ENCODE peak calls at places on chromosomes 6 and 20, in nine cellular contexts. One of them, this sample, is unnamed.

GRCh38 chr20:47981242-47981641 is 196.0 kb upstream of the SULF2 start:
- DNase-seq in heart left ventricle: no peak
- DNase-seq in neuronal stem cell: no peak
- DNase-seq in HepG2: no peak
- DNase-seq in OCI-LY7: no peak
- DNase-seq in CD4-positive, CD25-positive, alpha-beta regulatory T cell: no peak
- DNase-seq in CD4-positive, alpha-beta T cell: no peak
- DNase-seq in hepatocyte: no peak
- DNase-seq in fibroblast of lung: no peak
- DNase-seq in this sample: no peak

GRCh38 chr6:170074435-170074834 is 216.4 kb downstream of the DLL1 start:
- DNase-seq in heart left ventricle: no peak
- DNase-seq in neuronal stem cell: no peak
- DNase-seq in HepG2: no peak
- DNase-seq in OCI-LY7: no peak
- DNase-seq in CD4-positive, CD25-positive, alpha-beta regulatory T cell: no peak
- DNase-seq in CD4-positive, alpha-beta T cell: no peak
- DNase-seq in hepatocyte: no peak
- DNase-seq in fibroblast of lung: no peak
- DNase-seq in this sample: no peak

GRCh38 chr6:26520840-26521484 is 17.2 kb upstream of the HMGN4 start:
- DNase-seq in heart left ventricle: peak; percentile 94
- DNase-seq in neuronal stem cell: peak; percentile 90
- DNase-seq in HepG2: peak; percentile 82
- DNase-seq in OCI-LY7: peak; percentile 91
- DNase-seq in CD4-positive, CD25-positive, alpha-beta regulatory T cell: peak; percentile 87
- DNase-seq in CD4-positive, alpha-beta T cell: peak; percentile 81
- DNase-seq in hepatocyte: peak; percentile 93
- DNase-seq in fibroblast of lung: peak; percentile 80
- DNase-seq in this sample: peak; percentile 93

GRCh38 chr20:32975698-32976674 is 28.2 kb downstream of the SUN5 start:
- DNase-seq in heart left ventricle: peak; percentile 77
- DNase-seq in neuronal stem cell: no peak
- DNase-seq in HepG2: peak; percentile 89
- DNase-seq in OCI-LY7: no peak
- DNase-seq in CD4-positive, CD25-positive, alpha-beta regulatory T cell: no peak
- DNase-seq in CD4-positive, alpha-beta T cell: no peak
- DNase-seq in hepatocyte: no peak
- DNase-seq in fibroblast of lung: no peak
- DNase-seq in this sample: no peak

GRCh38 chr20:3352203-3352602 is 55.3 kb downstream of the DNAAF9 start:
- DNase-seq in heart left ventricle: no peak
- DNase-seq in neuronal stem cell: no peak
- DNase-seq in HepG2: no peak
- DNase-seq in OCI-LY7: no peak
- DNase-seq in CD4-positive, CD25-positive, alpha-beta regulatory T cell: no peak
- DNase-seq in CD4-positive, alpha-beta T cell: no peak
- DNase-seq in hepatocyte: no peak
- DNase-seq in fibroblast of lung: no peak
- DNase-seq in this sample: no peak

GRCh38 chr6:25706314-25707014 is 48.1 kb upstream of the SLC17A4 start:
- DNase-seq in heart left ventricle: peak; percentile 38
- DNase-seq in neuronal stem cell: no peak
- DNase-seq in HepG2: peak; percentile 35
- DNase-seq in OCI-LY7: no peak
- DNase-seq in CD4-positive, CD25-positive, alpha-beta regulatory T cell: no peak
- DNase-seq in CD4-positive, alpha-beta T cell: no peak
- DNase-seq in hepatocyte: peak; percentile 53
- DNase-seq in fibroblast of lung: no peak
- DNase-seq in this sample: peak; percentile 71

GRCh38 chr6:159819932-159820640 is 20.0 kb downstream of the PNLDC1 start:
- DNase-seq in heart left ventricle: no peak
- DNase-seq in neuronal stem cell: no peak
- DNase-seq in HepG2: no peak
- DNase-seq in OCI-LY7: peak; percentile 54
- DNase-seq in CD4-positive, CD25-positive, alpha-beta regulatory T cell: peak; percentile 33
- DNase-seq in CD4-positive, alpha-beta T cell: peak; percentile 5
- DNase-seq in hepatocyte: no peak
- DNase-seq in fibroblast of lung: no peak
- DNase-seq in this sample: no peak

GRCh38 chr6:144305985-144306384 is 20.9 kb downstream of the UTRN start:
- DNase-seq in heart left ventricle: no peak
- DNase-seq in neuronal stem cell: no peak
- DNase-seq in HepG2: no peak
- DNase-seq in OCI-LY7: no peak
- DNase-seq in CD4-positive, CD25-positive, alpha-beta regulatory T cell: no peak
- DNase-seq in CD4-positive, alpha-beta T cell: no peak
- DNase-seq in hepatocyte: no peak
- DNase-seq in fibroblast of lung: peak; percentile 78
- DNase-seq in this sample: no peak

GRCh38 chr6:123830110-123830509 is 26.4 kb downstream of the NKAIN2 start:
- DNase-seq in heart left ventricle: no peak
- DNase-seq in neuronal stem cell: no peak
- DNase-seq in HepG2: no peak
- DNase-seq in OCI-LY7: no peak
- DNase-seq in CD4-positive, CD25-positive, alpha-beta regulatory T cell: no peak
- DNase-seq in CD4-positive, alpha-beta T cell: no peak
- DNase-seq in hepatocyte: no peak
- DNase-seq in fibroblast of lung: no peak
- DNase-seq in this sample: no peak

GRCh38 chr6:313917-314316 is 21.6 kb downstream of the DUSP22 start:
- DNase-seq in heart left ventricle: no peak
- DNase-seq in neuronal stem cell: no peak
- DNase-seq in HepG2: no peak
- DNase-seq in OCI-LY7: no peak
- DNase-seq in CD4-positive, CD25-positive, alpha-beta regulatory T cell: no peak
- DNase-seq in CD4-positive, alpha-beta T cell: no peak
- DNase-seq in hepatocyte: no peak
- DNase-seq in fibroblast of lung: no peak
- DNase-seq in this sample: no peak

GRCh38 chr6:73227606-73228255 is 2.4 kb upstream of the KHDC1L start:
- DNase-seq in heart left ventricle: no peak
- DNase-seq in neuronal stem cell: no peak
- DNase-seq in HepG2: no peak
- DNase-seq in OCI-LY7: no peak
- DNase-seq in CD4-positive, CD25-positive, alpha-beta regulatory T cell: no peak
- DNase-seq in CD4-positive, alpha-beta T cell: no peak
- DNase-seq in hepatocyte: no peak
- DNase-seq in fibroblast of lung: no peak
- DNase-seq in this sample: no peak

GRCh38 chr20:1831606-1832005 is 63.6 kb upstream of the SIRPA start:
- DNase-seq in heart left ventricle: no peak
- DNase-seq in neuronal stem cell: no peak
- DNase-seq in HepG2: no peak
- DNase-seq in OCI-LY7: no peak
- DNase-seq in CD4-positive, CD25-positive, alpha-beta regulatory T cell: no peak
- DNase-seq in CD4-positive, alpha-beta T cell: no peak
- DNase-seq in hepatocyte: no peak
- DNase-seq in fibroblast of lung: no peak
- DNase-seq in this sample: no peak

GRCh38 chr6:85537055-85537494 is 56.6 kb downstream of the SNX14 start:
- DNase-seq in heart left ventricle: no peak
- DNase-seq in neuronal stem cell: no peak
- DNase-seq in HepG2: no peak
- DNase-seq in OCI-LY7: peak; percentile 29
- DNase-seq in CD4-positive, CD25-positive, alpha-beta regulatory T cell: peak; percentile 20
- DNase-seq in CD4-positive, alpha-beta T cell: no peak
- DNase-seq in hepatocyte: peak; percentile 5
- DNase-seq in fibroblast of lung: no peak
- DNase-seq in this sample: no peak

GRCh38 chr6:28985396-28986164 is 19.5 kb downstream of the ZNF311 start:
- DNase-seq in heart left ventricle: peak; percentile 89
- DNase-seq in neuronal stem cell: peak; percentile 91
- DNase-seq in HepG2: peak; percentile 97
- DNase-seq in OCI-LY7: no peak
- DNase-seq in CD4-positive, CD25-positive, alpha-beta regulatory T cell: no peak
- DNase-seq in CD4-positive, alpha-beta T cell: no peak
- DNase-seq in hepatocyte: peak; percentile 96
- DNase-seq in fibroblast of lung: peak; percentile 98
- DNase-seq in this sample: peak; percentile 98

GRCh38 chr20:47392015-47392720 is 35.7 kb upstream of the ZMYND8 start:
- DNase-seq in heart left ventricle: no peak
- DNase-seq in neuronal stem cell: no peak
- DNase-seq in HepG2: peak; percentile 71
- DNase-seq in OCI-LY7: peak; percentile 78
- DNase-seq in CD4-positive, CD25-positive, alpha-beta regulatory T cell: no peak
- DNase-seq in CD4-positive, alpha-beta T cell: no peak
- DNase-seq in hepatocyte: no peak
- DNase-seq in fibroblast of lung: peak; percentile 93
- DNase-seq in this sample: peak; percentile 93

GRCh38 chr6:29681811-29682210 is 859 bp upstream of the ZFP57 start:
- DNase-seq in heart left ventricle: no peak
- DNase-seq in neuronal stem cell: no peak
- DNase-seq in HepG2: no peak
- DNase-seq in OCI-LY7: no peak
- DNase-seq in CD4-positive, CD25-positive, alpha-beta regulatory T cell: no peak
- DNase-seq in CD4-positive, alpha-beta T cell: no peak
- DNase-seq in hepatocyte: no peak
- DNase-seq in fibroblast of lung: no peak
- DNase-seq in this sample: peak; percentile 17

GRCh38 chr6:119385994-119386393 is 36.4 kb upstream of the MAN1A1 start:
- DNase-seq in heart left ventricle: no peak
- DNase-seq in neuronal stem cell: no peak
- DNase-seq in HepG2: no peak
- DNase-seq in OCI-LY7: no peak
- DNase-seq in CD4-positive, CD25-positive, alpha-beta regulatory T cell: no peak
- DNase-seq in CD4-positive, alpha-beta T cell: no peak
- DNase-seq in hepatocyte: no peak
- DNase-seq in fibroblast of lung: no peak
- DNase-seq in this sample: no peak

GRCh38 chr6:129320892-129321291 is 389.1 kb downstream of the ARHGAP18 start:
- DNase-seq in heart left ventricle: no peak
- DNase-seq in neuronal stem cell: no peak
- DNase-seq in HepG2: no peak
- DNase-seq in OCI-LY7: no peak
- DNase-seq in CD4-positive, CD25-positive, alpha-beta regulatory T cell: no peak
- DNase-seq in CD4-positive, alpha-beta T cell: no peak
- DNase-seq in hepatocyte: no peak
- DNase-seq in fibroblast of lung: no peak
- DNase-seq in this sample: no peak

GRCh38 chr20:295804-296203 is 1.6 kb upstream of the ZCCHC3 start:
- DNase-seq in heart left ventricle: no peak
- DNase-seq in neuronal stem cell: no peak
- DNase-seq in HepG2: no peak
- DNase-seq in OCI-LY7: no peak
- DNase-seq in CD4-positive, CD25-positive, alpha-beta regulatory T cell: no peak
- DNase-seq in CD4-positive, alpha-beta T cell: no peak
- DNase-seq in hepatocyte: no peak
- DNase-seq in fibroblast of lung: no peak
- DNase-seq in this sample: no peak

DNA sequence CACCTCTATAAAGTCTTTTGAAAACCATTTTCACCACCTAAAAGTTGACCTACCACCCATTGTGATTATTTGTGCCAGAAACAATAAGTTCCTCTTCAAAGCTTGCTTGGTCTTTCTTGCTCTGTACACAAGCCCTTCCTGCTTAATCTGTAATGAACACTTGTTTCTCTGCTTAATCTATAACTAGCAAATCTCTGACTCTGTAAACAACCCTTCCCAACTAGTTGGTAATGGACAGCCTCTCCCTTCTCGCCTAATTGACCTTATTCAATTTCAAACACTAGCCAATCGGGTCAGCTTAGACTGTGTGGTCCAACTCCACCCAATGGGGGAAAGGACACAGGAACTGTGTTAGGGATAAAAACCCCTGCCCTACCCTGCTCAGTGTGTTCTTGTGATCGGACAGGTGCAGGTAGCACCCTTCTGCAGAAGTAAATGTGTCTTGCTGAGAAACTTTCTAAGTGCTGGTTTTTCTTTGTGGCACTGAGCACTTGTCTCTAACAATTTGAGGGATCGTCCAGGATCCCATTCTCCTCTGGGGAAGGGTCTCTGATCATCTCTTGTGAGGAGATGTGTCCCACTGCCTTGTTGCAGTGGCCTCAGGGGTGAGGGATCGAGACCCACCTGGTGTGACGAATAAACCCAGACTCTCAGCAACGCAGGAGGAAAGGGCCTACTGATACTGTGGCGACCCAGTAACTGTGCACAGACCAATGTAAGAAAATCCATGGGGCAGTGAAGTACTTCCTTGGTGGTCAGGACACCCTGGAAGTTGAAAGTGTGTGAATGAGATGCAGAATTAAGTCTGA is 23.5 kb downstream of the CHD6 start:
- DNase-seq in heart left ventricle: no peak
- DNase-seq in neuronal stem cell: no peak
- DNase-seq in HepG2: peak; percentile 70
- DNase-seq in OCI-LY7: no peak
- DNase-seq in CD4-positive, CD25-positive, alpha-beta regulatory T cell: no peak
- DNase-seq in CD4-positive, alpha-beta T cell: no peak
- DNase-seq in hepatocyte: no peak
- DNase-seq in fibroblast of lung: no peak
- DNase-seq in this sample: no peak
- H3K9me3 ChIP-seq in heart left ventricle: peaks cover 16% of the 10 kb centered on the region
- H3K9me3 ChIP-seq in neuronal stem cell: peaks cover 62% of the 10 kb centered on the region
- H3K9me3 ChIP-seq in HepG2: peaks cover 30% of the 10 kb centered on the region
- H3K9me3 ChIP-seq in OCI-LY7: peaks cover 48% of the 10 kb centered on the region
- H3K9me3 ChIP-seq in CD4-positive, CD25-positive, alpha-beta regulatory T cell: peaks cover 41% of the 10 kb centered on the region
- H3K9me3 ChIP-seq in CD4-positive, alpha-beta T cell: peaks cover 50% of the 10 kb centered on the region
- H3K9me3 ChIP-seq in hepatocyte: no peaks in the 10 kb centered on the region
- H3K9me3 ChIP-seq in fibroblast of lung: no peaks in the 10 kb centered on the region
- H3K9me3 ChIP-seq in this sample: no peaks in the 10 kb centered on the region

GRCh38 chr20:50648651-50649050 is 42.7 kb downstream of the RIPOR3 start:
- DNase-seq in heart left ventricle: no peak
- DNase-seq in neuronal stem cell: no peak
- DNase-seq in HepG2: no peak
- DNase-seq in OCI-LY7: no peak
- DNase-seq in CD4-positive, CD25-positive, alpha-beta regulatory T cell: no peak
- DNase-seq in CD4-positive, alpha-beta T cell: no peak
- DNase-seq in hepatocyte: no peak
- DNase-seq in fibroblast of lung: no peak
- DNase-seq in this sample: no peak
- H3K9me3 ChIP-seq in heart left ventricle: no peaks in the 10 kb centered on the region
- H3K9me3 ChIP-seq in neuronal stem cell: peaks cover 7% of the 10 kb centered on the region
- H3K9me3 ChIP-seq in HepG2: peaks cover 6% of the 10 kb centered on the region
- H3K9me3 ChIP-seq in OCI-LY7: peaks cover 7% of the 10 kb centered on the region
- H3K9me3 ChIP-seq in CD4-positive, CD25-positive, alpha-beta regulatory T cell: peaks cover 3% of the 10 kb centered on the region
- H3K9me3 ChIP-seq in CD4-positive, alpha-beta T cell: peaks cover 5% of the 10 kb centered on the region
- H3K9me3 ChIP-seq in hepatocyte: no peaks in the 10 kb centered on the region
- H3K9me3 ChIP-seq in fibroblast of lung: no peaks in the 10 kb centered on the region
- H3K9me3 ChIP-seq in this sample: no peaks in the 10 kb centered on the region

DNA sequence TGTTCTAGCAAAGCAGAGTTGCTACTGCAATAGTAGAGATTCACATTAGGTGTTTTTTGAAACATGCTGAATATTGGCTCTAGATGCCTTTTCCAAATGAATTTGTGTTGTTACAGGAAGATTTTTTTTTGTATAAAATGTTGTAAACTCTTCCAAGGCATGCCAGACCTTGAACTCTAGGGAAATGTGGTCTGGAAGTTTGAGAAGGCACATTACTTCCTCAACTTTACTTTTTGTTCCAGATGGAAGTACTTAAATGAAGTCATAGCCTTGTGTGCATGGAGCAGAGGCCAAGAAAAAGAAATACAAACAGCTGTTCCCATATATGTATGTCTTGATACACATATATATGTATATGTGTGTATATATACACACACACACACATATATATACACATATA is 585.7 kb upstream of the MARCKS start:
- DNase-seq in heart left ventricle: no peak
- DNase-seq in neuronal stem cell: no peak
- DNase-seq in HepG2: no peak
- DNase-seq in OCI-LY7: no peak
- DNase-seq in CD4-positive, CD25-positive, alpha-beta regulatory T cell: no peak
- DNase-seq in CD4-positive, alpha-beta T cell: no peak
- DNase-seq in hepatocyte: no peak
- DNase-seq in fibroblast of lung: no peak
- DNase-seq in this sample: no peak
- H3K9me3 ChIP-seq in heart left ventricle: peaks cover 27% of the 10 kb centered on the region
- H3K9me3 ChIP-seq in neuronal stem cell: peaks cover 40% of the 10 kb centered on the region
- H3K9me3 ChIP-seq in HepG2: peaks cover 37% of the 10 kb centered on the region
- H3K9me3 ChIP-seq in OCI-LY7: peaks cover 11% of the 10 kb centered on the region
- H3K9me3 ChIP-seq in CD4-positive, CD25-positive, alpha-beta regulatory T cell: peaks cover 13% of the 10 kb centered on the region
- H3K9me3 ChIP-seq in CD4-positive, alpha-beta T cell: peaks cover 29% of the 10 kb centered on the region
- H3K9me3 ChIP-seq in hepatocyte: peaks cover 7% of the 10 kb centered on the region
- H3K9me3 ChIP-seq in fibroblast of lung: no peaks in the 10 kb centered on the region
- H3K9me3 ChIP-seq in this sample: no peaks in the 10 kb centered on the region

GRCh38 chr6:36200154-36200891 is 3.8 kb downstream of the BRPF3 start:
- DNase-seq in heart left ventricle: no peak
- DNase-seq in neuronal stem cell: no peak
- DNase-seq in HepG2: no peak
- DNase-seq in OCI-LY7: no peak
- DNase-seq in CD4-positive, CD25-positive, alpha-beta regulatory T cell: no peak
- DNase-seq in CD4-positive, alpha-beta T cell: no peak
- DNase-seq in hepatocyte: no peak
- DNase-seq in fibroblast of lung: no peak
- DNase-seq in this sample: no peak
- H3K9me3 ChIP-seq in heart left ventricle: no peaks in the 10 kb centered on the region
- H3K9me3 ChIP-seq in neuronal stem cell: peaks cover 22% of the 10 kb centered on the region
- H3K9me3 ChIP-seq in HepG2: no peaks in the 10 kb centered on the region
- H3K9me3 ChIP-seq in OCI-LY7: no peaks in the 10 kb centered on the region
- H3K9me3 ChIP-seq in CD4-positive, CD25-positive, alpha-beta regulatory T cell: no peaks in the 10 kb centered on the region
- H3K9me3 ChIP-seq in CD4-positive, alpha-beta T cell: no peaks in the 10 kb centered on the region
- H3K9me3 ChIP-seq in hepatocyte: no peaks in the 10 kb centered on the region
- H3K9me3 ChIP-seq in fibroblast of lung: no peaks in the 10 kb centered on the region
- H3K9me3 ChIP-seq in this sample: no peaks in the 10 kb centered on the region